ENCODE peak calls at places on chromosome 20, in four cellular contexts. J is A549, K is GM12878, G is IMR-90. S is an unnamed sample.

GRCh38 chr20:32564921-32565734 is 20.0 kb downstream of the NOL4L start:
- DNase-seq in G (no peak), K (no peak), J (no peak), S (no peak)

GRCh38 chr20:58352454-58352853 is 36.6 kb upstream of the VAPB start:
- DNase-seq in J (no peak), K (no peak), G (no peak), S (no peak)

GRCh38 chr20:22719250-22719649 is 134.9 kb upstream of the FOXA2 start:
- DNase-seq in J (peak; percentile 35), G (no peak), K (no peak), S (no peak)

GRCh38 chr20:45355209-45355608 is 7.0 kb upstream of the SDC4 start:
- DNase-seq in G (peak; percentile 88), K (no peak), J (peak; percentile 36), S (no peak)

GRCh38 chr20:48787861-48788375 is 39.9 kb downstream of the PREX1 start:
- DNase-seq in K (no peak), G (peak; percentile 47), J (peak; percentile 28), S (peak; percentile 23)

GRCh38 chr20:25624500-25624939 is 706 bp upstream of the NANP start:
- DNase-seq in J (no peak), G (no peak), K (peak; percentile 4), S (no peak)

GRCh38 chr20:49945306-49945700 is 9.1 kb downstream of the RNF114 start:
- DNase-seq in J (no peak), G (no peak), K (no peak), S (no peak)

GRCh38 chr20:5504061-5504739 is 187.4 kb upstream of the PROKR2 start:
- DNase-seq in K (no peak), J (no peak), G (no peak), S (peak; percentile 18)

GRCh38 chr20:44073675-44074071 is 113.3 kb downstream of the JPH2 start:
- DNase-seq in G (no peak), K (no peak), J (no peak), S (no peak)

GRCh38 chr20:57069442-57069841 is 197.0 kb downstream of the BMP7 start:
- DNase-seq in G (no peak), K (no peak), J (no peak), S (no peak)

GRCh38 chr20:38304845-38305447 is 990 bp downstream of the BPI start:
- DNase-seq in K (no peak), J (peak; percentile 43), G (peak; percentile 38), S (peak; percentile 54)

GRCh38 chr20:4169360-4170214 is 154.2 kb upstream of the RNF24 start:
- DNase-seq in J (no peak), G (no peak), K (no peak), S (no peak)

GRCh38 chr20:47428851-47429336 is 72.4 kb upstream of the ZMYND8 start:
- DNase-seq in J (no peak), K (no peak), G (no peak), S (no peak)

GRCh38 chr20:19778404-19778803 is 20.3 kb downstream of the RIN2 start:
- DNase-seq in J (no peak), K (no peak), G (no peak), S (no peak)

GRCh38 chr20:33433465-33433864 is 10.1 kb downstream of the SNTA1 start:
- DNase-seq in G (no peak), J (no peak), K (no peak), S (no peak)

GRCh38 chr20:54172532-54172855 is 1.3 kb downstream of the CYP24A1 start:
- DNase-seq in J (peak; percentile 80), K (no peak), G (no peak), S (no peak)

GRCh38 chr20:34311118-34312023 is 8.2 kb upstream of the AHCY start:
- DNase-seq in J (peak; percentile 78), K (no peak), G (no peak), S (no peak)

GRCh38 chr20:45036044-45036755 is 64.7 kb downstream of the KCNS1 start:
- DNase-seq in J (peak; percentile 56), K (no peak), G (peak; percentile 80), S (peak; percentile 17)

GRCh38 chr20:8432435-8433148 is 300.5 kb downstream of the PLCB1 start:
- DNase-seq in K (no peak), G (no peak), J (no peak), S (no peak)

GRCh38 chr20:59335401-59335800 is 35.0 kb downstream of the EDN3 start:
- DNase-seq in K (no peak), J (no peak), G (no peak), S (no peak)

GRCh38 chr20:57326667-57327455 is 2.7 kb upstream of the SPO11 start:
- DNase-seq in J (no peak), K (no peak), G (no peak), S (no peak)

GRCh38 chr20:47544240-47544639 is 42.6 kb downstream of the NCOA3 start:
- DNase-seq in G (peak; percentile 64), J (no peak), K (no peak), S (no peak)

GRCh38 chr20:7516631-7517051 is 423.6 kb downstream of the HAO1 start:
- DNase-seq in J (no peak), G (no peak), K (no peak), S (no peak)

GRCh38 chr20:42974347-42974746 is 215.4 kb downstream of the PTPRT start:
- DNase-seq in K (no peak), G (no peak), J (no peak), S (no peak)

GRCh38 chr20:54456972-54457371 is 18.4 kb upstream of the DOK5 start:
- DNase-seq in K (no peak), J (no peak), G (no peak), S (no peak)

GRCh38 chr20:37564016-37564387 is 36.3 kb upstream of the BLCAP start:
- DNase-seq in J (no peak), G (no peak), K (no peak), S (no peak)

GRCh38 chr20:48096212-48096875 is 311.1 kb upstream of the SULF2 start:
- DNase-seq in K (no peak), J (no peak), G (no peak), S (no peak)

GRCh38 chr20:49561256-49561655 is 6.7 kb downstream of the PTGIS start:
- DNase-seq in G (no peak), K (no peak), J (no peak), S (no peak)

GRCh38 chr20:6651016-6651415 is 116.5 kb upstream of the BMP2 start:
- DNase-seq in J (no peak), G (peak; percentile 9), K (no peak), S (no peak)

GRCh38 chr20:63972312-63973159 is 2.8 kb upstream of the ZNF512B start:
- DNase-seq in K (no peak), J (no peak), G (no peak), S (no peak)

GRCh38 chr20:36542019-36542488 is 735 bp downstream of the MYL9 start:
- DNase-seq in G (peak; percentile 70), K (no peak), J (peak; percentile 39), S (peak; percentile 62)

GRCh38 chr20:48659888-48660287 is 167.9 kb downstream of the PREX1 start:
- DNase-seq in G (no peak), J (no peak), K (no peak), S (no peak)

GRCh38 chr20:34362502-34363061 is 491 bp upstream of the ITCH start:
- DNase-seq in G (no peak), K (no peak), J (no peak), S (no peak)

GRCh38 chr20:21180248-21180647 is 54.4 kb downstream of the KIZ start:
- DNase-seq in G (no peak), K (no peak), J (no peak), S (no peak)

GRCh38 chr20:13389115-13389514 is 168.0 kb downstream of the ISM1 start:
- DNase-seq in J (no peak), G (no peak), K (no peak), S (no peak)

DNA sequence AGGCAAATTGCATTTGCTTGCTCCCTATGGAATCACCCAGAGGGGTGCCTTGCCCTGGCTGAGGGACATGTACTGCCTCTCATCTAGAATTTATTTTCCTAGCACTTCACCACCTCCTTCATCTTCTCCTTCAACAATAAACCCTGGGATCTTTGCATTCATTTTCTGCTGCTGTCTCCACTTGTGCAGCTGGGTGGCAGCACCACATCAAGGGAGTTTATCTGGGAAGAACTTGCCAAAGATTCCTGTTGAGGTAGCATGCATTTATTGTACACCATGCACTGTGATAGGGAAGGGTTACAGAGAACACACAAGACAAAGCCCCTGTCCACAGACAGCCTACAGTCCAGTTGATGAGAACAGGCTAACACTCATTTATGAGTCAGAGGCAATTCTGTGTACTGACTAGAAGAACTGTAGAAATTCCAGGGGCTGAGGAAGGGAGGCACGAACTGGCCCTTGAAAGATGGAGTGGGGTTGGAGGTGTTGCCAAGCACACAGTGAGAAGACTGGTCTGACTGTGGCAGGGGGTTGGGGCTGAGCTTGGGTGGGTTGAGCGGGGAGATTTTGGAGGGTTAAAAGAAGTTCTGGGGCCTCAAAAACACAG is 17.5 kb downstream of the C20orf173 start:
- DNase-seq in G (peak; percentile 47), K (no peak), J (peak; percentile 58), S (peak; percentile 37)
- TF ChIP-seq ELK1 in G (no peak), K (no peak), J (no peak), S (no peak)

DNA sequence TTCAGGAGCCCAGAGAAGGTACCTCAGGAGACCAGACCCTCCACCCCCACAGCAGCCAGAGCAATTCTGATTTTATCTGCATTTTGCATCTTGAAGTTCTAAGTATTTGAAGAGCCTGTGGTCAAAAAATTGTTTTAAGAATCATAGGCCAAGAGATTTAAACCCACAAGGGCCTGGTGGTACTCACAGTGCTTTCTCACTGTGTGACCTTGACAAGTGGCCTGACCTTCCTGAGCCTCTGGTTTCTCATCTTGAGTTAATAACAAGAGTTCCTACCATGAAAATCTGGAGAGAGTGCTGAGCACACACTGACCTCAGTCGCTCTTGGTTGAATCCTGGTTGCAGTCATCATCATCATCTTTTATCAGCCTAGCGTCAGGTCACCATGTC is 45.4 kb upstream of the ID1 start:
- DNase-seq in G (no peak), J (no peak), K (no peak), S (no peak)
- TF ChIP-seq ELK1 in G (no peak), J (no peak), K (no peak), S (no peak)

DNA sequence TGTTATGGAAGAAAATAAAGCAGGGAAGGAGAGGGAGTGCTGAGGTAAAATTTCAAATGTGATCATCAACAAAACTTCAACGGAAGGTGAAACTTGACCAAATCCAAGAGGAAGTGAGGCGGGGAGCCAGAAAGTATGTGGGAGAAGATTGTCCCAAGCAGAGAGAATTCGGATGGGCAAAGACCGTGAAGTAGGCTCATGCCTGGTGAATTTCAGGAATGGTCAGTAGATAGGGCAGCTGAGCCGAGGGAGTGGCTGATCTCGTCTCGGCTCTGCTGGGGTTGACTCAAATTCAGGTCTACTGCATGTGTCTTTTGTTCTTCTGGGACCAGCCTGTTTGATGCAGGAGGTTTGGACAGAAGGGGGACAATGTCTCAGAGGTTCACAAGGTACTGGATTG is 7.0 kb upstream of the CSNK2A1 start:
- DNase-seq in K (no peak), G (no peak), J (no peak), S (no peak)
- TF ChIP-seq ELK1 in K (no peak), G (no peak), J (no peak), S (no peak)

DNA sequence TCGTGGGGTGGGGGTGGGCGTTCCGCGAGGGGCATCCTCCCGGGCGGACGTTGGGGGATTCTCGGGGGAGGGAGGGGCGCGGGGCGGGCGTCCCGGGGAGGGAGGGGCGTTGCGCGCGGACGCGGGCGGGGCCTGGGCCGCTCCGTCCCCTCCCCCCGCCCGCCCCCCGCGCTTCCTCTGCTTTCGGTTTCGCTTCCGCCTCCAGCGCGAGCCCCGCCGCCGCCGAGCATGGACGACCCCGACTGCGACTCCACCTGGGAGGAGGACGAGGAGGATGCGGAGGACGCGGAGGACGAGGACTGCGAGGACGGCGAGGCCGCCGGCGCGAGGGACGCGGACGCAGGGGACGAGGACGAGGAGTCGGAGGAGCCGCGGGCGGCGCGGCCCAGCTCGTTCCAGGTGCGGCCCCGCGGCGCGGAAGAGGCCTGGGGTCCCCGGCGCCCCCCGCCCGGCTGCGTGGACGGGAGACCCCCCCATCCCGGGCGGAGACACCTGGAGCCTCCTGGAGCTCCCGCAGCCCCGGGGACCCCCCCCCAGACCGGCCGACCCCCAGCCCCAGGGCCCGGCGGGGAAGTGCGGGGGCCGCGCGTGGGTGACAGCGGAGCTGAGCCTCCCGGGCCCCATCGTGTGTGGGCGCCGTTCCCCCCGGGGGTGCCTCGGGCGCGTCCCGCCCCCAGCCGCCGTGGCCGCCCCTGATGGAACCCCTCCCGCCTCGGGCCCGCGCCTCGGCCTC is at the start of gene OGFR:
- DNase-seq in G (peak; percentile 38), K (no peak), J (no peak), S (peak; percentile 91)
- TF ChIP-seq ELK1 in G (no peak), K (no peak), J (no peak), S (no peak)